ENCODE peak calls at places on chromosomes 7 and 10, in seven cellular contexts. J, D, U, A, P, B and K are unnamed samples.

GRCh38 chr10:113961261-113961938 is 82.3 kb upstream of the ADRB1 start:
- DNase-seq in P (peak; percentile 55), D (no peak), A (no peak), U (no peak), B (no peak), J (peak; percentile 75), K (peak; percentile 33)

GRCh38 chr7:105488219-105488571 is 33.9 kb downstream of the PUS7 start:
- DNase-seq in U (no peak), B (no peak), D (no peak), A (no peak), P (no peak), J (no peak), K (no peak)

GRCh38 chr10:124728071-124728829 is 15.9 kb downstream of the FAM53B start:
- DNase-seq in A (no peak), P (no peak), D (no peak), U (no peak), B (no peak), J (peak; percentile 68), K (no peak)

GRCh38 chr7:128352138-128352537 is 8.4 kb upstream of the RBM28 start:
- DNase-seq in B (no peak), J (peak; percentile 72), U (peak; percentile 88), P (peak; percentile 15), D (no peak), A (peak; percentile 57), K (no peak)

GRCh38 chr7:2044883-2045471 is 187.8 kb downstream of the MAD1L1 start:
- DNase-seq in B (no peak), J (no peak), P (no peak), D (peak; percentile 73), A (no peak), U (peak; percentile 7), K (no peak)

GRCh38 chr7:1053002-1053411 is 8.7 kb downstream of the GPR146 start:
- DNase-seq in A (peak; percentile 65), U (peak; percentile 49), D (no peak), J (no peak), B (no peak), P (no peak), K (no peak)

GRCh38 chr10:59432207-59432900 is 70.0 kb upstream of the FAM13C start:
- DNase-seq in J (no peak), P (no peak), U (no peak), B (no peak), A (no peak), D (no peak), K (no peak)

GRCh38 chr7:151051108-151051507 is 2.8 kb downstream of the ASIC3 start:
- DNase-seq in B (no peak), J (peak; percentile 81), U (peak; percentile 90), P (peak; percentile 42), A (peak; percentile 49), D (no peak), K (no peak)